ENCODE peak calls at places on chromosomes 13 and 19, in five cellular contexts. X, N, U, V and D are unnamed samples.

GRCh38 chr19:8576273-8576993 is 809 bp downstream of the MYO1F start:
- DNase-seq in X (no peak), N (no peak), U (no peak), V (no peak), D (no peak)

GRCh38 chr13:31725841-31726240 is 13.5 kb upstream of the RXFP2 start:
- DNase-seq in X (no peak), N (no peak), U (no peak), V (no peak), D (no peak)

GRCh38 chr19:2602391-2603181 is 99.9 kb downstream of the GNG7 start:
- DNase-seq in X (peak; percentile 96), N (peak; percentile 54), U (no peak), V (no peak), D (peak; percentile 93)

GRCh38 chr19:50777830-50778303 is 7.6 kb downstream of the GPR32 start:
- DNase-seq in X (no peak), N (no peak), U (no peak), V (no peak), D (no peak)

GRCh38 chr19:366205-366783 is 21.7 kb upstream of the MIER2 start:
- DNase-seq in X (peak; percentile 52), N (no peak), U (no peak), V (no peak), D (no peak)

GRCh38 chr19:40282920-40283319 is 2.2 kb downstream of the AKT2 start:
- DNase-seq in X (peak; percentile 12), N (no peak), U (no peak), V (no peak), D (no peak)

GRCh38 chr19:46357846-46358583 is 11.1 kb downstream of the PPP5C start:
- DNase-seq in X (no peak), N (no peak), U (no peak), V (no peak), D (no peak)

GRCh38 chr19:10961763-10962536 is 1.1 kb downstream of the SMARCA4 start:
- DNase-seq in X (no peak), N (no peak), U (no peak), V (no peak), D (no peak)

GRCh38 chr19:49808762-49809154 is 4.3 kb downstream of the FUZ start:
- DNase-seq in X (peak; percentile 98), N (peak; percentile 81), U (peak; percentile 76), V (peak; percentile 88), D (peak; percentile 97)

GRCh38 chr13:29427937-29428309 is 167.6 kb downstream of the SLC7A1 start:
- DNase-seq in X (no peak), N (no peak), U (no peak), V (no peak), D (no peak)